ENCODE peak calls at places on chromosomes 12 and 14, in four cellular contexts. One of them, this sample, is unnamed.

GRCh38 chr14:104375551-104376201 is 203.9 kb upstream of the C14orf180 start:
- DNase-seq in suprapubic skin: no peak
- DNase-seq in substantia nigra: no peak
- DNase-seq in EL: no peak
- DNase-seq in this sample: no peak

GRCh38 chr12:10205251-10205807 is 7.3 kb upstream of the GABARAPL1 start:
- DNase-seq in substantia nigra: no peak
- DNase-seq in EL: peak
- DNase-seq in suprapubic skin: no peak
- DNase-seq in this sample: no peak

GRCh38 chr14:100818221-100818699 is 7.7 kb upstream of the MEG3 start:
- DNase-seq in suprapubic skin: no peak
- DNase-seq in substantia nigra: no peak
- DNase-seq in EL: no peak
- DNase-seq in this sample: no peak

GRCh38 chr14:38405851-38406630 is 150.1 kb upstream of the CLEC14A start:
- DNase-seq in suprapubic skin: no peak
- DNase-seq in EL: peak
- DNase-seq in substantia nigra: no peak
- DNase-seq in this sample: no peak

GRCh38 chr12:79883216-79883615 is 51.7 kb downstream of the PPP1R12A start:
- DNase-seq in substantia nigra: no peak
- DNase-seq in EL: peak
- DNase-seq in suprapubic skin: no peak
- DNase-seq in this sample: no peak

GRCh38 chr14:69353168-69353567 is 44.9 kb downstream of the ERH start:
- DNase-seq in EL: no peak
- DNase-seq in suprapubic skin: no peak
- DNase-seq in substantia nigra: no peak
- DNase-seq in this sample: no peak

GRCh38 chr14:69687963-69688649 is 76.7 kb downstream of the SUSD6 start:
- DNase-seq in substantia nigra: peak
- DNase-seq in suprapubic skin: no peak
- DNase-seq in EL: no peak
- DNase-seq in this sample: no peak

GRCh38 chr12:86698581-86698980 is 442.4 kb upstream of the MGAT4C start:
- DNase-seq in substantia nigra: no peak
- DNase-seq in suprapubic skin: no peak
- DNase-seq in EL: peak
- DNase-seq in this sample: no peak

GRCh38 chr14:65976771-65977170 is 509.4 kb upstream of the CCDC196 start:
- DNase-seq in substantia nigra: no peak
- DNase-seq in EL: peak
- DNase-seq in suprapubic skin: no peak
- DNase-seq in this sample: no peak

GRCh38 chr12:67910360-67911292 is 78.6 kb upstream of the IFNG-AS1 start:
- DNase-seq in suprapubic skin: no peak
- DNase-seq in EL: peak
- DNase-seq in substantia nigra: no peak
- DNase-seq in this sample: no peak

This sample was measured in mesenteric fat pad.